ENCODE peak calls at places on chromosome 1, in seven cellular contexts. One of them, this sample, is unnamed.

GRCh38 chr1:230516890-230517289 is 90.8 kb upstream of the PGBD5 start:
- DNase-seq in adipocyte: no peak
- DNase-seq in aorta: no peak
- DNase-seq in endodermal cell: no peak
- DNase-seq in effector memory CD4-positive, alpha-beta T cell: no peak
- DNase-seq in body of pancreas: no peak
- DNase-seq in right atrium auricular region: no peak
- DNase-seq in this sample: no peak

GRCh38 chr1:178660484-178660883 is 64.6 kb upstream of the RALGPS2 start:
- DNase-seq in right atrium auricular region: no peak
- DNase-seq in aorta: no peak
- DNase-seq in adipocyte: no peak
- DNase-seq in endodermal cell: no peak
- DNase-seq in body of pancreas: no peak
- DNase-seq in effector memory CD4-positive, alpha-beta T cell: no peak
- DNase-seq in this sample: no peak

GRCh38 chr1:27099154-27099903 is 55.6 kb downstream of the SLC9A1 start:
- DNase-seq in adipocyte: peak; percentile 90
- DNase-seq in effector memory CD4-positive, alpha-beta T cell: no peak
- DNase-seq in body of pancreas: no peak
- DNase-seq in endodermal cell: peak; percentile 68
- DNase-seq in aorta: peak; percentile 92
- DNase-seq in right atrium auricular region: peak; percentile 85
- DNase-seq in this sample: no peak

GRCh38 chr1:39672551-39672947 is 642 bp upstream of the NT5C1A start:
- DNase-seq in endodermal cell: peak; percentile 83
- DNase-seq in aorta: no peak
- DNase-seq in body of pancreas: no peak
- DNase-seq in adipocyte: peak; percentile 28
- DNase-seq in effector memory CD4-positive, alpha-beta T cell: no peak
- DNase-seq in right atrium auricular region: no peak
- DNase-seq in this sample: no peak

GRCh38 chr1:83929184-83929583 is 69.7 kb downstream of the TTLL7 start:
- DNase-seq in aorta: no peak
- DNase-seq in adipocyte: peak; percentile 76
- DNase-seq in effector memory CD4-positive, alpha-beta T cell: no peak
- DNase-seq in endodermal cell: no peak
- DNase-seq in body of pancreas: no peak
- DNase-seq in right atrium auricular region: no peak
- DNase-seq in this sample: no peak

GRCh38 chr1:68319907-68320306 is 87.6 kb upstream of the WLS start:
- DNase-seq in aorta: no peak
- DNase-seq in body of pancreas: no peak
- DNase-seq in effector memory CD4-positive, alpha-beta T cell: no peak
- DNase-seq in endodermal cell: peak; percentile 48
- DNase-seq in right atrium auricular region: no peak
- DNase-seq in adipocyte: no peak
- DNase-seq in this sample: no peak

GRCh38 chr1:39928809-39929587 is 25.9 kb upstream of the MFSD2A start:
- DNase-seq in aorta: no peak
- DNase-seq in endodermal cell: no peak
- DNase-seq in right atrium auricular region: no peak
- DNase-seq in effector memory CD4-positive, alpha-beta T cell: no peak
- DNase-seq in adipocyte: no peak
- DNase-seq in body of pancreas: no peak
- DNase-seq in this sample: no peak

GRCh38 chr1:33641099-33641830 is 168.8 kb downstream of the ZSCAN20 start:
- DNase-seq in right atrium auricular region: no peak
- DNase-seq in endodermal cell: peak; percentile 76
- DNase-seq in aorta: no peak
- DNase-seq in body of pancreas: no peak
- DNase-seq in adipocyte: peak; percentile 15
- DNase-seq in effector memory CD4-positive, alpha-beta T cell: no peak
- DNase-seq in this sample: no peak

GRCh38 chr1:37391181-37391949 is 83.0 kb upstream of the ZC3H12A start:
- DNase-seq in right atrium auricular region: no peak
- DNase-seq in effector memory CD4-positive, alpha-beta T cell: no peak
- DNase-seq in aorta: no peak
- DNase-seq in adipocyte: no peak
- DNase-seq in body of pancreas: no peak
- DNase-seq in endodermal cell: peak; percentile 84
- DNase-seq in this sample: no peak

GRCh38 chr1:39642796-39643195 is 3.4 kb upstream of the HEYL start:
- DNase-seq in endodermal cell: no peak
- DNase-seq in effector memory CD4-positive, alpha-beta T cell: no peak
- DNase-seq in right atrium auricular region: no peak
- DNase-seq in adipocyte: peak; percentile 44
- DNase-seq in aorta: peak; percentile 85
- DNase-seq in body of pancreas: no peak
- DNase-seq in this sample: no peak

GRCh38 chr1:53431244-53431643 is 28.0 kb upstream of the DMRTB1 start:
- DNase-seq in endodermal cell: no peak
- DNase-seq in effector memory CD4-positive, alpha-beta T cell: no peak
- DNase-seq in aorta: no peak
- DNase-seq in body of pancreas: no peak
- DNase-seq in right atrium auricular region: no peak
- DNase-seq in adipocyte: no peak
- DNase-seq in this sample: no peak

GRCh38 chr1:214425723-214426419 is 125.5 kb downstream of the PTPN14 start:
- DNase-seq in aorta: no peak
- DNase-seq in effector memory CD4-positive, alpha-beta T cell: no peak
- DNase-seq in body of pancreas: no peak
- DNase-seq in adipocyte: no peak
- DNase-seq in right atrium auricular region: no peak
- DNase-seq in endodermal cell: no peak
- DNase-seq in this sample: no peak

GRCh38 chr1:10968411-10968826 is 44.0 kb upstream of the TARDBP start:
- DNase-seq in endodermal cell: peak; percentile 40
- DNase-seq in right atrium auricular region: no peak
- DNase-seq in adipocyte: no peak
- DNase-seq in body of pancreas: peak; percentile 45
- DNase-seq in effector memory CD4-positive, alpha-beta T cell: no peak
- DNase-seq in aorta: no peak
- DNase-seq in this sample: no peak

GRCh38 chr1:19979494-19979977 is at the start of gene PLA2G2A:
- DNase-seq in aorta: no peak
- DNase-seq in endodermal cell: no peak
- DNase-seq in right atrium auricular region: peak; percentile 89
- DNase-seq in adipocyte: no peak
- DNase-seq in effector memory CD4-positive, alpha-beta T cell: no peak
- DNase-seq in body of pancreas: no peak
- DNase-seq in this sample: no peak

GRCh38 chr1:244794071-244794470 is 41.4 kb upstream of the COX20 start:
- DNase-seq in body of pancreas: no peak
- DNase-seq in effector memory CD4-positive, alpha-beta T cell: no peak
- DNase-seq in right atrium auricular region: no peak
- DNase-seq in endodermal cell: no peak
- DNase-seq in aorta: no peak
- DNase-seq in adipocyte: no peak
- DNase-seq in this sample: no peak

GRCh38 chr1:17401841-17402240 is 29.8 kb downstream of the PADI6 start:
- DNase-seq in adipocyte: no peak
- DNase-seq in aorta: no peak
- DNase-seq in right atrium auricular region: no peak
- DNase-seq in effector memory CD4-positive, alpha-beta T cell: no peak
- DNase-seq in endodermal cell: no peak
- DNase-seq in body of pancreas: no peak
- DNase-seq in this sample: no peak

GRCh38 chr1:41357451-41358151 is 3.6 kb upstream of the FOXO6 start:
- DNase-seq in adipocyte: no peak
- DNase-seq in endodermal cell: peak; percentile 67
- DNase-seq in body of pancreas: no peak
- DNase-seq in effector memory CD4-positive, alpha-beta T cell: no peak
- DNase-seq in aorta: peak; percentile 51
- DNase-seq in right atrium auricular region: no peak
- DNase-seq in this sample: peak; percentile 46

GRCh38 chr1:86906419-86906818 is 7.5 kb downstream of the SELENOF start:
- DNase-seq in endodermal cell: no peak
- DNase-seq in body of pancreas: no peak
- DNase-seq in right atrium auricular region: no peak
- DNase-seq in aorta: no peak
- DNase-seq in adipocyte: no peak
- DNase-seq in effector memory CD4-positive, alpha-beta T cell: no peak
- DNase-seq in this sample: no peak

GRCh38 chr1:33324677-33325417 is 3.9 kb upstream of the A3GALT2 start:
- DNase-seq in aorta: peak; percentile 48
- DNase-seq in adipocyte: no peak
- DNase-seq in endodermal cell: no peak
- DNase-seq in effector memory CD4-positive, alpha-beta T cell: no peak
- DNase-seq in body of pancreas: no peak
- DNase-seq in right atrium auricular region: no peak
- DNase-seq in this sample: no peak

GRCh38 chr1:43603004-43603403 is 46.9 kb upstream of the KDM4A start:
- DNase-seq in right atrium auricular region: no peak
- DNase-seq in effector memory CD4-positive, alpha-beta T cell: no peak
- DNase-seq in adipocyte: no peak
- DNase-seq in aorta: no peak
- DNase-seq in body of pancreas: no peak
- DNase-seq in endodermal cell: no peak
- DNase-seq in this sample: no peak

DNA sequence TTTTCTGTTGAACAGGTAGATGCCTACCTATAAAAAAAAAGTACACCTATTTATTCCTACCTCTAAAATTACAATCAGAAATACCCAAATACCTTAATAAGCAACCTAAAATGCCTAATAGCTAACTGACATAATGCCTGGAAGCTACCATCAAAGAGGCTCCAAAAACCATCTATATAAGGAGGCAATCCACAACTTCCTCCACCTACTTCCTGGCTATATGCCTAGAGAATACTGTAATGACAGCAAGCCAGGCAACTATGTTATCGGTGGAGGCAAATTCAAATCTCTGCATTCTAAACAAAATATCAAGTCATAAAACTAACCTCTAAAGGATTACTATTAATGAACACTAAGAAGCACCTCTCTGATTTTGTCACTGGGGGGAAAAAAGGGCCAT is 10.1 kb downstream of the ZNF644 start:
- DNase-seq in adipocyte: peak; percentile 5
- DNase-seq in right atrium auricular region: no peak
- DNase-seq in effector memory CD4-positive, alpha-beta T cell: no peak
- DNase-seq in body of pancreas: no peak
- DNase-seq in endodermal cell: no peak
- DNase-seq in aorta: no peak
- DNase-seq in this sample: no peak
- H3K36me3 ChIP-seq in adipocyte: no peaks in the 10 kb centered on the region
- H3K36me3 ChIP-seq in right atrium auricular region: no peaks in the 10 kb centered on the region
- H3K36me3 ChIP-seq in effector memory CD4-positive, alpha-beta T cell: peaks cover 3% of the 10 kb centered on the region
- H3K36me3 ChIP-seq in body of pancreas: no peaks in the 10 kb centered on the region
- H3K36me3 ChIP-seq in endodermal cell: peaks cover 29% of the 10 kb centered on the region
- H3K36me3 ChIP-seq in aorta: peaks cover 2% of the 10 kb centered on the region
- H3K36me3 ChIP-seq in this sample: no peaks in the 10 kb centered on the region

GRCh38 chr1:154575951-154576566 is 8.5 kb downstream of the CHRNB2 start:
- DNase-seq in right atrium auricular region: no peak
- DNase-seq in adipocyte: no peak
- DNase-seq in endodermal cell: peak; percentile 47
- DNase-seq in effector memory CD4-positive, alpha-beta T cell: no peak
- DNase-seq in body of pancreas: no peak
- DNase-seq in aorta: peak; percentile 48
- DNase-seq in this sample: no peak
- H3K36me3 ChIP-seq in right atrium auricular region: peaks cover 25% of the 10 kb centered on the region
- H3K36me3 ChIP-seq in adipocyte: peaks cover 30% of the 10 kb centered on the region
- H3K36me3 ChIP-seq in endodermal cell: peaks cover 41% of the 10 kb centered on the region
- H3K36me3 ChIP-seq in effector memory CD4-positive, alpha-beta T cell: peaks cover 17% of the 10 kb centered on the region
- H3K36me3 ChIP-seq in body of pancreas: no peaks in the 10 kb centered on the region
- H3K36me3 ChIP-seq in aorta: no peaks in the 10 kb centered on the region
- H3K36me3 ChIP-seq in this sample: peaks cover 34% of the 10 kb centered on the region

GRCh38 chr1:32077451-32077850 is 4.7 kb downstream of the TMEM39B start:
- DNase-seq in effector memory CD4-positive, alpha-beta T cell: no peak
- DNase-seq in endodermal cell: no peak
- DNase-seq in right atrium auricular region: no peak
- DNase-seq in aorta: no peak
- DNase-seq in adipocyte: no peak
- DNase-seq in body of pancreas: no peak
- DNase-seq in this sample: no peak
- H3K36me3 ChIP-seq in effector memory CD4-positive, alpha-beta T cell: peaks cover 29% of the 10 kb centered on the region
- H3K36me3 ChIP-seq in endodermal cell: peaks cover 46% of the 10 kb centered on the region
- H3K36me3 ChIP-seq in right atrium auricular region: peaks cover 35% of the 10 kb centered on the region
- H3K36me3 ChIP-seq in aorta: peaks cover 2% of the 10 kb centered on the region
- H3K36me3 ChIP-seq in adipocyte: peaks cover 28% of the 10 kb centered on the region
- H3K36me3 ChIP-seq in body of pancreas: no peaks in the 10 kb centered on the region
- H3K36me3 ChIP-seq in this sample: peaks cover 62% of the 10 kb centered on the region

DNA sequence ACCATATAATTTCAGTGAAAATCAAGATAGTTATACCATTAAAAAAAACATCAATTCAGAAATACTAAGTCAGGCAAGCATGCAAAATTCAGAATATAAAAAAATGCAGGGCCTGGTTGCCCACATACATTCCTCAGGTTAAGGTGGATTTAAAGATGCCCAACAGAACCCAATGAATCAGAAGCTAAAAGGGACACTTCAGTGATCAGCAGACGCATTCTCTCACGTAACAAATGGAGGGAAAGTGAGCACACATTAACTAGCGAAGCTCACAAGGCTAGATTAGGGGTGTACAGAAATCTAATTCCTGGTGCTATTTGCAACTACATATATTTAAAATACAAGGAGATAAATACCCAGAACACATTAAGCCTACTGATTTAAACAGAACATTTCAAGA is 17.5 kb downstream of the TOMM20 start:
- DNase-seq in aorta: no peak
- DNase-seq in adipocyte: no peak
- DNase-seq in endodermal cell: no peak
- DNase-seq in body of pancreas: no peak
- DNase-seq in effector memory CD4-positive, alpha-beta T cell: no peak
- DNase-seq in right atrium auricular region: no peak
- DNase-seq in this sample: no peak
- H3K36me3 ChIP-seq in aorta: peaks cover 3% of the 10 kb centered on the region
- H3K36me3 ChIP-seq in adipocyte: peaks cover 87% of the 10 kb centered on the region
- H3K36me3 ChIP-seq in endodermal cell: peaks cover 94% of the 10 kb centered on the region
- H3K36me3 ChIP-seq in body of pancreas: no peaks in the 10 kb centered on the region
- H3K36me3 ChIP-seq in effector memory CD4-positive, alpha-beta T cell: peaks cover 65% of the 10 kb centered on the region
- H3K36me3 ChIP-seq in right atrium auricular region: peaks cover 78% of the 10 kb centered on the region
- H3K36me3 ChIP-seq in this sample: peaks cover 78% of the 10 kb centered on the region

DNA sequence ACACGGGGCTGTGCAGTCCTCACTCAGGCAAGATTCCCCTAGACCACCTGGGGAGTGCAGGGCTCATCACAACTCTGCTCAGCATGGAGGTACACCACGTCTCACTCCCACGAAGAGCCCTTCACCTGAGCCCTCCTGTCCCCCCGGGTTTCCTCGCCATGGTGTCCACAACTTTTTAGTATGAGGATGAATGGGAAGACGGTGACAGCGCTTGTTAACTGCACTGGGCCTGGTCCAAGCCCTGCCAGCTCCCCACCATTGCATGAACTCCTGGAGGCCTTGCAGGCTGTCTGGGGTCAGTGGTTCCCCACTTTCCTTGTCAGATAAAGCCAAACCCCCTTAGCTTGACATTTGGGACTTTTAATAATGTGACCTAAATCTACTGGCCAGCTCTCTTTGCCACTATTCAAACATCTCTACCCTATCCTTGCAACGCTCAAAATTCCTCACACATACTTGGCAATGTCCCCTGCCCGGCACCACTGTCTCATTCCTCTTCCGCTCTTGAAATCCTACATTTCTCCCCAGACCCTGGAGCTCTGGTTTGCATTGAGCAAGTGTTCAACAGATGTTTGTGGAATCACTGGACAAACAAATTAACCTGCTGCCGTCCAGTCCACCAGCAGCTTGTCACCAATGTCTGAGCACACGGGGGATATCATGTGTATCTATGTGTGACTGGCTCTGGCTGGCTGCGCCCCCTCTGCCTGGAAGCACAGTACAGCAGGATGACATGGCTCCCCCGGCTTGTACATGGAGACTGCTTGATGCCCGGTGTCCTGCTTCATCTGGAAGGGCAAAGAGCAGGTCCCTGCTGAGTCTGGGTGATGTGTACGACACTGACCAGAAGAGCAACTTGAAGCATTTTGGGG is 11.2 kb downstream of the TMEM9 start:
- DNase-seq in adipocyte: no peak
- DNase-seq in body of pancreas: no peak
- DNase-seq in aorta: peak; percentile 14
- DNase-seq in right atrium auricular region: no peak
- DNase-seq in endodermal cell: no peak
- DNase-seq in effector memory CD4-positive, alpha-beta T cell: no peak
- DNase-seq in this sample: peak; percentile 48
- H3K36me3 ChIP-seq in adipocyte: peaks cover 44% of the 10 kb centered on the region
- H3K36me3 ChIP-seq in body of pancreas: no peaks in the 10 kb centered on the region
- H3K36me3 ChIP-seq in aorta: no peaks in the 10 kb centered on the region
- H3K36me3 ChIP-seq in right atrium auricular region: peaks cover 63% of the 10 kb centered on the region
- H3K36me3 ChIP-seq in endodermal cell: peaks cover 94% of the 10 kb centered on the region
- H3K36me3 ChIP-seq in effector memory CD4-positive, alpha-beta T cell: peaks cover 61% of the 10 kb centered on the region
- H3K36me3 ChIP-seq in this sample: peaks cover 82% of the 10 kb centered on the region